ENCODE peak calls at places on chromosomes 16 and 17, in nine cellular contexts. M is neural progenitor cell; P is breast epithelium; E is CD8-positive, alpha-beta T cell; R is HepG2; H is fibroblast of lung; Y is suprapubic skin; F is effector memory CD4-positive, alpha-beta T cell; O is right cardiac atrium. N is an unnamed sample.
A peak's percentile ranks its signal among the peaks of the same experiment; 100 is the strongest.

GRCh38 chr17:7263071-7263800 is 958 bp upstream of the CLDN7 start:
- DNase-seq in F (no peak), Y (no peak), O (peak; percentile 57), P (peak; percentile 70), H (no peak), M (peak; percentile 55), R (no peak), E (peak; percentile 14), N (no peak)

GRCh38 chr17:50355701-50356341 is 9.9 kb downstream of the XYLT2 start:
- DNase-seq in O (no peak), Y (peak; percentile 54), E (no peak), H (no peak), R (no peak), F (no peak), M (no peak), P (no peak), N (no peak)

GRCh38 chr17:63946440-63947363 is 14.6 kb upstream of the CD79B start:
- DNase-seq in P (no peak), O (peak; percentile 69), E (peak; percentile 60), F (peak; percentile 44), H (peak; percentile 11), R (peak; percentile 48), Y (no peak), M (peak; percentile 78), N (no peak)

GRCh38 chr17:74873874-74874614 is 1.2 kb upstream of the FDXR start:
- DNase-seq in O (peak; percentile 41), E (no peak), F (no peak), Y (no peak), H (no peak), P (no peak), R (peak; percentile 54), M (no peak), N (no peak)

GRCh38 chr17:68437979-68438877 is 19.1 kb downstream of the WIPI1 start:
- DNase-seq in H (peak; percentile 5), F (no peak), R (peak; percentile 80), P (no peak), Y (peak; percentile 68), E (peak; percentile 32), M (no peak), O (peak; percentile 77), N (no peak)

GRCh38 chr17:56978441-56979090 is 635 bp downstream of the SCPEP1 start:
- DNase-seq in E (no peak), R (no peak), M (no peak), P (no peak), F (no peak), O (no peak), H (no peak), Y (no peak), N (no peak)

GRCh38 chr16:56294599-56294998 is 103.3 kb downstream of the GNAO1 start:
- DNase-seq in F (no peak), M (no peak), E (no peak), P (no peak), Y (no peak), R (no peak), H (peak; percentile 93), O (no peak), N (no peak)

GRCh38 chr16:28935924-28936783 is 4.4 kb downstream of the CD19 start:
- DNase-seq in M (peak; percentile 69), Y (peak; percentile 87), F (peak; percentile 77), E (peak; percentile 81), P (peak; percentile 26), H (peak; percentile 51), O (peak; percentile 93), R (peak; percentile 88), N (peak; percentile 74)

GRCh38 chr17:65930140-65930715 is 261.7 kb downstream of the CEP112 start:
- DNase-seq in M (no peak), H (peak; percentile 52), R (no peak), Y (no peak), P (no peak), O (no peak), E (no peak), F (no peak), N (no peak)

GRCh38 chr17:21545051-21545450 is 147.3 kb upstream of the KCNJ18 start:
- DNase-seq in E (no peak), O (no peak), R (no peak), H (no peak), Y (no peak), F (no peak), M (no peak), P (no peak), N (no peak)

GRCh38 chr16:63289834-63290460 is 1253.7 kb upstream of the CDH8 start:
- DNase-seq in M (peak; percentile 75), Y (no peak), E (no peak), F (no peak), R (peak; percentile 44), H (peak; percentile 1), O (peak; percentile 58), P (no peak), N (peak; percentile 63)

GRCh38 chr17:31663576-31663975 is 195.5 kb downstream of the COPRS start:
- DNase-seq in Y (no peak), M (no peak), H (peak; percentile 27), O (no peak), R (no peak), P (no peak), E (no peak), F (no peak), N (no peak)

GRCh38 chr17:31533546-31534155 is 142.2 kb downstream of the RAB11FIP4 start:
- DNase-seq in R (no peak), O (peak; percentile 55), Y (no peak), F (no peak), H (peak; percentile 85), E (no peak), P (no peak), M (peak; percentile 66), N (no peak)

GRCh38 chr16:7967986-7968509 is 622.3 kb downstream of the TMEM114 start:
- DNase-seq in P (no peak), H (no peak), F (no peak), E (no peak), Y (no peak), O (no peak), M (no peak), R (no peak), N (no peak)

GRCh38 chr17:17231621-17232302 is 5.2 kb downstream of the FLCN start:
- DNase-seq in E (no peak), F (no peak), Y (no peak), P (no peak), R (no peak), M (no peak), H (no peak), O (no peak), N (no peak)

GRCh38 chr17:28449861-28450260 is 23.6 kb upstream of the SLC13A2 start:
- DNase-seq in O (no peak), R (no peak), H (no peak), M (no peak), P (no peak), F (no peak), E (no peak), Y (no peak), N (no peak)

GRCh38 chr16:64343061-64343819 is 778.6 kb downstream of the CDH11 start:
- DNase-seq in E (no peak), F (no peak), O (no peak), M (no peak), Y (no peak), H (no peak), R (no peak), P (no peak), N (no peak)

GRCh38 chr17:72492941-72493340 is 372.1 kb downstream of the SOX9 start:
- DNase-seq in H (no peak), O (no peak), P (no peak), F (no peak), M (no peak), R (no peak), Y (no peak), E (no peak), N (no peak)

GRCh38 chr16:48271728-48272127 is 24.4 kb upstream of the ABCC11 start:
- DNase-seq in R (no peak), E (no peak), O (no peak), F (no peak), P (no peak), H (peak; percentile 22), M (no peak), Y (no peak), N (no peak)

GRCh38 chr17:69669441-69670178 is 255.1 kb downstream of the MAP2K6 start:
- DNase-seq in E (no peak), Y (no peak), O (no peak), M (no peak), R (no peak), H (peak; percentile 62), F (no peak), P (no peak), N (no peak)

GRCh38 chr17:9959377-9959981 is 54.4 kb upstream of the RCVRN start:
- DNase-seq in E (peak; percentile 10), P (no peak), F (no peak), Y (no peak), O (peak; percentile 78), M (peak; percentile 87), R (peak; percentile 15), H (peak; percentile 23), N (peak; percentile 37)

GRCh38 chr17:77462101-77462500 is 321.3 kb downstream of the SEC14L1 start:
- DNase-seq in H (no peak), R (no peak), F (no peak), O (peak; percentile 38), E (no peak), M (no peak), P (no peak), Y (no peak), N (no peak)

GRCh38 chr16:73057369-73058210 is 9.7 kb upstream of the ZFHX3 start:
- DNase-seq in F (no peak), O (peak; percentile 76), E (no peak), P (no peak), M (peak; percentile 75), Y (no peak), H (peak; percentile 39), R (no peak), N (no peak)

GRCh38 chr17:48612456-48612853 is 1.6 kb upstream of the HOXB7 start:
- DNase-seq in O (no peak), H (no peak), R (no peak), E (no peak), F (no peak), M (no peak), Y (no peak), P (no peak), N (no peak)
- H3K27me3 ChIP-seq in O (no peaks in the 10 kb centered on the region), H (peaks cover 36% of the 10 kb centered on the region), R (peaks cover 22% of the 10 kb centered on the region), E (peaks cover 63% of the 10 kb centered on the region), F (peaks cover 70% of the 10 kb centered on the region), M (peaks cover 100% of the 10 kb centered on the region), Y (peaks cover 66% of the 10 kb centered on the region), P (peaks cover 19% of the 10 kb centered on the region), N (peaks cover 94% of the 10 kb centered on the region)

GRCh38 chr17:46121165-46121764 is 72.0 kb downstream of the KANSL1 start:
- DNase-seq in R (no peak), P (no peak), O (no peak), Y (no peak), M (no peak), F (no peak), H (no peak), E (no peak), N (no peak)
- H3K27ac ChIP-seq in R (no peak overlapping the region), P (no peak overlapping the region), O (no peak overlapping the region), Y (no peak overlapping the region), M (no peak overlapping the region), F (no peak overlapping the region), H (no peak overlapping the region), E (no peak overlapping the region), N (no peak overlapping the region)

GRCh38 chr16:86291491-86291890 is 218.8 kb upstream of the FOXF1 start:
- DNase-seq in E (no peak), F (no peak), P (no peak), Y (no peak), O (no peak), R (no peak), M (no peak), H (no peak), N (no peak)
- H3K27me3 ChIP-seq in E (peaks cover 3% of the 10 kb centered on the region), F (peaks cover 11% of the 10 kb centered on the region), P (peaks cover 5% of the 10 kb centered on the region), Y (peaks cover 100% of the 10 kb centered on the region), O (no peaks in the 10 kb centered on the region), R (peaks cover 7% of the 10 kb centered on the region), M (peaks cover 97% of the 10 kb centered on the region), H (peaks cover 20% of the 10 kb centered on the region), N (peaks cover 39% of the 10 kb centered on the region)

GRCh38 chr16:88888778-88889387 is 22.4 kb upstream of the PABPN1L start:
- DNase-seq in E (no peak), H (no peak), M (no peak), R (no peak), Y (no peak), P (no peak), O (peak; percentile 82), F (no peak), N (no peak)
- H3K27ac ChIP-seq in E (no peak overlapping the region), H (no peak overlapping the region), M (no peak overlapping the region), R (no peak overlapping the region), Y (peak overlapping the region; percentile 45), P (peak overlapping the region; percentile 77), O (no peak overlapping the region), F (no peak overlapping the region), N (no peak overlapping the region)